ENCODE peak calls at places on chromosomes 5 and 9, in six cellular contexts. One of them, this sample, is unnamed.
A peak's percentile ranks its signal among the peaks of the same experiment; 100 is the strongest.

GRCh38 chr5:36298546-36298945 is 3.2 kb downstream of the RANBP3L start:
- DNase-seq in left ventricle myocardium inferior: no peak
- DNase-seq in astrocyte of the spinal cord: peak; percentile 32
- DNase-seq in stomach: no peak
- DNase-seq in SK-N-SH: no peak
- DNase-seq in BJ: peak; percentile 78
- DNase-seq in this sample: no peak

GRCh38 chr5:170479484-170479883 is 24.3 kb upstream of the KCNIP1 start:
- DNase-seq in left ventricle myocardium inferior: no peak
- DNase-seq in astrocyte of the spinal cord: no peak
- DNase-seq in stomach: no peak
- DNase-seq in SK-N-SH: no peak
- DNase-seq in BJ: no peak
- DNase-seq in this sample: peak; percentile 5

GRCh38 chr9:99387416-99387815 is 165.3 kb downstream of the SEC61B start:
- DNase-seq in left ventricle myocardium inferior: no peak
- DNase-seq in astrocyte of the spinal cord: no peak
- DNase-seq in stomach: no peak
- DNase-seq in SK-N-SH: no peak
- DNase-seq in BJ: no peak
- DNase-seq in this sample: no peak

GRCh38 chr5:136686192-136686872 is 321.0 kb upstream of the TRPC7 start:
- DNase-seq in left ventricle myocardium inferior: no peak
- DNase-seq in astrocyte of the spinal cord: no peak
- DNase-seq in stomach: no peak
- DNase-seq in SK-N-SH: no peak
- DNase-seq in BJ: no peak
- DNase-seq in this sample: no peak

GRCh38 chr5:1319436-1320343 is 24.8 kb upstream of the TERT start:
- DNase-seq in left ventricle myocardium inferior: no peak
- DNase-seq in astrocyte of the spinal cord: no peak
- DNase-seq in stomach: peak; percentile 63
- DNase-seq in SK-N-SH: no peak
- DNase-seq in BJ: no peak
- DNase-seq in this sample: no peak

GRCh38 chr5:6705959-6706358 is 7.3 kb upstream of the TENT4A start:
- DNase-seq in left ventricle myocardium inferior: no peak
- DNase-seq in astrocyte of the spinal cord: no peak
- DNase-seq in stomach: no peak
- DNase-seq in SK-N-SH: no peak
- DNase-seq in BJ: no peak
- DNase-seq in this sample: no peak

GRCh38 chr9:106438928-106439327 is 424.0 kb upstream of the ZNF462 start:
- DNase-seq in left ventricle myocardium inferior: no peak
- DNase-seq in astrocyte of the spinal cord: peak; percentile 17
- DNase-seq in stomach: no peak
- DNase-seq in SK-N-SH: no peak
- DNase-seq in BJ: no peak
- DNase-seq in this sample: no peak

GRCh38 chr5:67315082-67315801 is 118.6 kb upstream of the CD180 start:
- DNase-seq in left ventricle myocardium inferior: no peak
- DNase-seq in astrocyte of the spinal cord: peak; percentile 74
- DNase-seq in stomach: no peak
- DNase-seq in SK-N-SH: no peak
- DNase-seq in BJ: no peak
- DNase-seq in this sample: no peak

GRCh38 chr9:82938426-82938825 is 124.5 kb downstream of the RASEF start:
- DNase-seq in left ventricle myocardium inferior: no peak
- DNase-seq in astrocyte of the spinal cord: no peak
- DNase-seq in stomach: no peak
- DNase-seq in SK-N-SH: no peak
- DNase-seq in BJ: no peak
- DNase-seq in this sample: no peak

GRCh38 chr9:117714282-117714681 is 10.1 kb downstream of the TLR4 start:
- DNase-seq in left ventricle myocardium inferior: no peak
- DNase-seq in astrocyte of the spinal cord: no peak
- DNase-seq in stomach: no peak
- DNase-seq in SK-N-SH: no peak
- DNase-seq in BJ: no peak
- DNase-seq in this sample: no peak

GRCh38 chr5:178895615-178896571 is at the start of gene ZFP2:
- DNase-seq in left ventricle myocardium inferior: peak; percentile 64
- DNase-seq in astrocyte of the spinal cord: peak; percentile 59
- DNase-seq in stomach: peak; percentile 57
- DNase-seq in SK-N-SH: peak; percentile 89
- DNase-seq in BJ: no peak
- DNase-seq in this sample: no peak

GRCh38 chr5:101024299-101024698 is 121.2 kb upstream of the ST8SIA4 start:
- DNase-seq in left ventricle myocardium inferior: no peak
- DNase-seq in astrocyte of the spinal cord: no peak
- DNase-seq in stomach: no peak
- DNase-seq in SK-N-SH: no peak
- DNase-seq in BJ: no peak
- DNase-seq in this sample: no peak

GRCh38 chr9:91727316-91727861 is 222.6 kb downstream of the ROR2 start:
- DNase-seq in left ventricle myocardium inferior: no peak
- DNase-seq in astrocyte of the spinal cord: peak; percentile 44
- DNase-seq in stomach: no peak
- DNase-seq in SK-N-SH: peak; percentile 88
- DNase-seq in BJ: no peak
- DNase-seq in this sample: no peak

GRCh38 chr9:117290809-117291208 is 124.0 kb downstream of the ASTN2 start:
- DNase-seq in left ventricle myocardium inferior: no peak
- DNase-seq in astrocyte of the spinal cord: no peak
- DNase-seq in stomach: no peak
- DNase-seq in SK-N-SH: no peak
- DNase-seq in BJ: no peak
- DNase-seq in this sample: no peak

GRCh38 chr9:95284152-95284551 is 33.4 kb downstream of the FANCC start:
- DNase-seq in left ventricle myocardium inferior: no peak
- DNase-seq in astrocyte of the spinal cord: no peak
- DNase-seq in stomach: no peak
- DNase-seq in SK-N-SH: no peak
- DNase-seq in BJ: peak; percentile 39
- DNase-seq in this sample: no peak

GRCh38 chr5:136799806-136800372 is 434.5 kb upstream of the TRPC7 start:
- DNase-seq in left ventricle myocardium inferior: no peak
- DNase-seq in astrocyte of the spinal cord: no peak
- DNase-seq in stomach: no peak
- DNase-seq in SK-N-SH: no peak
- DNase-seq in BJ: no peak
- DNase-seq in this sample: no peak

GRCh38 chr9:120765910-120766309 is 27.3 kb downstream of the FBXW2 start:
- DNase-seq in left ventricle myocardium inferior: no peak
- DNase-seq in astrocyte of the spinal cord: no peak
- DNase-seq in stomach: no peak
- DNase-seq in SK-N-SH: no peak
- DNase-seq in BJ: no peak
- DNase-seq in this sample: no peak

GRCh38 chr9:89305868-89306267 is 5.1 kb upstream of the CKS2 start:
- DNase-seq in left ventricle myocardium inferior: no peak
- DNase-seq in astrocyte of the spinal cord: no peak
- DNase-seq in stomach: no peak
- DNase-seq in SK-N-SH: no peak
- DNase-seq in BJ: no peak
- DNase-seq in this sample: no peak

GRCh38 chr9:35954942-35955546 is 2.9 kb downstream of the OR2S2 start:
- DNase-seq in left ventricle myocardium inferior: no peak
- DNase-seq in astrocyte of the spinal cord: peak; percentile 80
- DNase-seq in stomach: peak; percentile 64
- DNase-seq in SK-N-SH: peak; percentile 65
- DNase-seq in BJ: no peak
- DNase-seq in this sample: no peak

GRCh38 chr5:54383225-54383624 is 72.3 kb upstream of the HSPB3 start:
- DNase-seq in left ventricle myocardium inferior: no peak
- DNase-seq in astrocyte of the spinal cord: no peak
- DNase-seq in stomach: no peak
- DNase-seq in SK-N-SH: no peak
- DNase-seq in BJ: no peak
- DNase-seq in this sample: no peak

GRCh38 chr5:134070979-134071849 is 43.3 kb upstream of the TCF7 start:
- DNase-seq in left ventricle myocardium inferior: no peak
- DNase-seq in astrocyte of the spinal cord: peak; percentile 17
- DNase-seq in stomach: peak; percentile 55
- DNase-seq in SK-N-SH: no peak
- DNase-seq in BJ: no peak
- DNase-seq in this sample: no peak

GRCh38 chr9:116008278-116008677 is 145.3 kb upstream of the PAPPA start:
- DNase-seq in left ventricle myocardium inferior: no peak
- DNase-seq in astrocyte of the spinal cord: peak; percentile 16
- DNase-seq in stomach: no peak
- DNase-seq in SK-N-SH: no peak
- DNase-seq in BJ: no peak
- DNase-seq in this sample: no peak

GRCh38 chr5:169707714-169708113 is 70.6 kb downstream of the DOCK2 start:
- DNase-seq in left ventricle myocardium inferior: no peak
- DNase-seq in astrocyte of the spinal cord: no peak
- DNase-seq in stomach: no peak
- DNase-seq in SK-N-SH: no peak
- DNase-seq in BJ: no peak
- DNase-seq in this sample: no peak

GRCh38 chr5:122295138-122295537 is 16.9 kb upstream of the SNCAIP start:
- DNase-seq in left ventricle myocardium inferior: no peak
- DNase-seq in astrocyte of the spinal cord: no peak
- DNase-seq in stomach: no peak
- DNase-seq in SK-N-SH: peak; percentile 13
- DNase-seq in BJ: no peak
- DNase-seq in this sample: no peak

GRCh38 chr5:78983601-78984000 is 1.5 kb downstream of the ARSB start:
- DNase-seq in left ventricle myocardium inferior: no peak
- DNase-seq in astrocyte of the spinal cord: no peak
- DNase-seq in stomach: no peak
- DNase-seq in SK-N-SH: peak; percentile 24
- DNase-seq in BJ: no peak
- DNase-seq in this sample: no peak

GRCh38 chr9:122125891-122126331 is 32.8 kb upstream of the TTLL11 start:
- DNase-seq in left ventricle myocardium inferior: no peak
- DNase-seq in astrocyte of the spinal cord: peak; percentile 5
- DNase-seq in stomach: no peak
- DNase-seq in SK-N-SH: peak; percentile 56
- DNase-seq in BJ: no peak
- DNase-seq in this sample: no peak
- H3K4me3 ChIP-seq in left ventricle myocardium inferior: peak overlapping the region; percentile 60
- H3K4me3 ChIP-seq in astrocyte of the spinal cord: no peak overlapping the region
- H3K4me3 ChIP-seq in stomach: peak overlapping the region; percentile 20
- H3K4me3 ChIP-seq in SK-N-SH: no peak overlapping the region
- H3K4me3 ChIP-seq in BJ: no peak overlapping the region
- H3K4me3 ChIP-seq in this sample: peak overlapping the region; percentile 38

GRCh38 chr5:111119856-111120255 is 27.7 kb downstream of the WDR36 start:
- DNase-seq in left ventricle myocardium inferior: no peak
- DNase-seq in astrocyte of the spinal cord: no peak
- DNase-seq in stomach: no peak
- DNase-seq in SK-N-SH: no peak
- DNase-seq in BJ: no peak
- DNase-seq in this sample: no peak

GRCh38 chr5:111115229-111115628 is 23.1 kb downstream of the WDR36 start:
- DNase-seq in left ventricle myocardium inferior: no peak
- DNase-seq in astrocyte of the spinal cord: no peak
- DNase-seq in stomach: no peak
- DNase-seq in SK-N-SH: no peak
- DNase-seq in BJ: no peak
- DNase-seq in this sample: no peak

GRCh38 chr5:111117149-111117548 is 25.0 kb downstream of the WDR36 start:
- DNase-seq in left ventricle myocardium inferior: no peak
- DNase-seq in astrocyte of the spinal cord: no peak
- DNase-seq in stomach: no peak
- DNase-seq in SK-N-SH: no peak
- DNase-seq in BJ: no peak
- DNase-seq in this sample: no peak

GRCh38 chr5:111113678-111114077 is 21.5 kb downstream of the WDR36 start:
- DNase-seq in left ventricle myocardium inferior: no peak
- DNase-seq in astrocyte of the spinal cord: no peak
- DNase-seq in stomach: no peak
- DNase-seq in SK-N-SH: no peak
- DNase-seq in BJ: no peak
- DNase-seq in this sample: no peak

GRCh38 chr5:111116550-111116949 is 24.4 kb downstream of the WDR36 start:
- DNase-seq in left ventricle myocardium inferior: no peak
- DNase-seq in astrocyte of the spinal cord: no peak
- DNase-seq in stomach: no peak
- DNase-seq in SK-N-SH: no peak
- DNase-seq in BJ: no peak
- DNase-seq in this sample: no peak
- H3K4me3 ChIP-seq in left ventricle myocardium inferior: no peak overlapping the region
- H3K4me3 ChIP-seq in astrocyte of the spinal cord: no peak overlapping the region
- H3K4me3 ChIP-seq in stomach: no peak overlapping the region
- H3K4me3 ChIP-seq in SK-N-SH: no peak overlapping the region
- H3K4me3 ChIP-seq in BJ: no peak overlapping the region
- H3K4me3 ChIP-seq in this sample: no peak overlapping the region

GRCh38 chr9:130915096-130915447 is 18.5 kb upstream of the QRFP start:
- DNase-seq in left ventricle myocardium inferior: no peak
- DNase-seq in astrocyte of the spinal cord: no peak
- DNase-seq in stomach: no peak
- DNase-seq in SK-N-SH: no peak
- DNase-seq in BJ: no peak
- DNase-seq in this sample: no peak

GRCh38 chr9:130914417-130915095 is 17.9 kb upstream of the QRFP start:
- DNase-seq in left ventricle myocardium inferior: no peak
- DNase-seq in astrocyte of the spinal cord: no peak
- DNase-seq in stomach: no peak
- DNase-seq in SK-N-SH: no peak
- DNase-seq in BJ: no peak
- DNase-seq in this sample: no peak

GRCh38 chr9:130913599-130914416 is 17.2 kb upstream of the QRFP start:
- DNase-seq in left ventricle myocardium inferior: no peak
- DNase-seq in astrocyte of the spinal cord: no peak
- DNase-seq in stomach: no peak
- DNase-seq in SK-N-SH: no peak
- DNase-seq in BJ: no peak
- DNase-seq in this sample: no peak

GRCh38 chr9:130911254-130912049 is 14.8 kb upstream of the QRFP start:
- DNase-seq in left ventricle myocardium inferior: no peak
- DNase-seq in astrocyte of the spinal cord: no peak
- DNase-seq in stomach: no peak
- DNase-seq in SK-N-SH: no peak
- DNase-seq in BJ: no peak
- DNase-seq in this sample: no peak

GRCh38 chr9:130912932-130913598 is 16.5 kb upstream of the QRFP start:
- DNase-seq in left ventricle myocardium inferior: no peak
- DNase-seq in astrocyte of the spinal cord: peak; percentile 61
- DNase-seq in stomach: no peak
- DNase-seq in SK-N-SH: no peak
- DNase-seq in BJ: peak; percentile 46
- DNase-seq in this sample: peak; percentile 75
- H3K4me3 ChIP-seq in left ventricle myocardium inferior: no peak overlapping the region
- H3K4me3 ChIP-seq in astrocyte of the spinal cord: no peak overlapping the region
- H3K4me3 ChIP-seq in stomach: no peak overlapping the region
- H3K4me3 ChIP-seq in SK-N-SH: no peak overlapping the region
- H3K4me3 ChIP-seq in BJ: no peak overlapping the region
- H3K4me3 ChIP-seq in this sample: no peak overlapping the region

DNA sequence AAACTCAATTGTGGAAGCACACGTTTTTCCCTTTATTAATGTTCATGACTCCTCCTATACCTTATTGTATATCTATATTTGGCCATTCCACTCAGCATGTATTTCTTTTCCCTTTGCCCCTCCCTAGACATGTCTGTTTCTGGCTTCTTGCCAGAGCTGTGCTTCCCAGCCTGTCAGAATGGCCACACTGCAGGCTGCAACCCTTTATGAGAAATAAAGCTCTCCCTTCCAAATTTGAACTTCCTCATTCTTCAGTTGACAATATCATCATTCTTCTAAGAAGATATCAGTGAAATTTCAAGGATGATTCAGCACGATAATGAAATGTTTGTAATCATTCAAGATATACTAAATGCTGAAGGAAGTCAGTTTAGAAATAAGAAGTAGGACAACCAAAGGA is 107.6 kb upstream of the PRSS3 start:
- DNase-seq in left ventricle myocardium inferior: no peak
- DNase-seq in astrocyte of the spinal cord: no peak
- DNase-seq in stomach: no peak
- DNase-seq in SK-N-SH: no peak
- DNase-seq in BJ: no peak
- DNase-seq in this sample: no peak
- H3K4me3 ChIP-seq in left ventricle myocardium inferior: no peak overlapping the region
- H3K4me3 ChIP-seq in astrocyte of the spinal cord: no peak overlapping the region
- H3K4me3 ChIP-seq in stomach: no peak overlapping the region
- H3K4me3 ChIP-seq in SK-N-SH: no peak overlapping the region
- H3K4me3 ChIP-seq in BJ: no peak overlapping the region
- H3K4me3 ChIP-seq in this sample: no peak overlapping the region

This sample was measured in right atrium auricular region.